ENCODE peak calls at places on chromosomes 16 and 17, in six cellular contexts. One of them, this sample, is unnamed.

GRCh38 chr16:2507052-2507678 is 6.6 kb upstream of the ATP6V0C start:
- DNase-seq in GM12864: no peak
- DNase-seq in cardiac muscle cell: no peak
- DNase-seq in cardiac fibroblast: no peak
- DNase-seq in transverse colon: peak
- DNase-seq in GM23338: peak
- DNase-seq in this sample: no peak

GRCh38 chr16:11374255-11374654 is 29.0 kb downstream of the RMI2 start:
- DNase-seq in GM23338: no peak
- DNase-seq in cardiac muscle cell: no peak
- DNase-seq in GM12864: no peak
- DNase-seq in transverse colon: no peak
- DNase-seq in cardiac fibroblast: no peak
- DNase-seq in this sample: no peak

GRCh38 chr17:21680366-21680765 is 12.0 kb upstream of the KCNJ18 start:
- DNase-seq in cardiac muscle cell: no peak
- DNase-seq in GM23338: no peak
- DNase-seq in transverse colon: no peak
- DNase-seq in cardiac fibroblast: no peak
- DNase-seq in GM12864: no peak
- DNase-seq in this sample: peak

GRCh38 chr17:7610641-7611040 is 4.1 kb downstream of the FXR2 start:
- DNase-seq in GM23338: no peak
- DNase-seq in transverse colon: no peak
- DNase-seq in GM12864: no peak
- DNase-seq in cardiac fibroblast: no peak
- DNase-seq in cardiac muscle cell: no peak
- DNase-seq in this sample: no peak

GRCh38 chr17:19022128-19022527 is 17.6 kb upstream of the FAM83G start:
- DNase-seq in transverse colon: no peak
- DNase-seq in GM12864: no peak
- DNase-seq in GM23338: no peak
- DNase-seq in cardiac fibroblast: no peak
- DNase-seq in cardiac muscle cell: no peak
- DNase-seq in this sample: no peak

GRCh38 chr17:48153711-48154642 is 46.4 kb downstream of the SNX11 start:
- DNase-seq in GM12864: no peak
- DNase-seq in cardiac muscle cell: peak
- DNase-seq in transverse colon: peak
- DNase-seq in cardiac fibroblast: peak
- DNase-seq in GM23338: peak
- DNase-seq in this sample: no peak

GRCh38 chr17:6753006-6753445 is 2.8 kb upstream of the XAF1 start:
- DNase-seq in cardiac muscle cell: no peak
- DNase-seq in cardiac fibroblast: peak
- DNase-seq in GM12864: no peak
- DNase-seq in transverse colon: peak
- DNase-seq in GM23338: peak
- DNase-seq in this sample: peak

GRCh38 chr16:11024333-11025053 is 80.1 kb downstream of the CLEC16A start:
- DNase-seq in GM23338: no peak
- DNase-seq in transverse colon: no peak
- DNase-seq in cardiac fibroblast: no peak
- DNase-seq in cardiac muscle cell: no peak
- DNase-seq in GM12864: no peak
- DNase-seq in this sample: no peak

GRCh38 chr16:57866529-57866918 is 64.2 kb upstream of the KIFC3 start:
- DNase-seq in cardiac muscle cell: no peak
- DNase-seq in GM12864: no peak
- DNase-seq in GM23338: no peak
- DNase-seq in cardiac fibroblast: no peak
- DNase-seq in transverse colon: no peak
- DNase-seq in this sample: peak

GRCh38 chr17:65554568-65555223 is 6.8 kb downstream of the AXIN2 start:
- DNase-seq in cardiac fibroblast: no peak
- DNase-seq in cardiac muscle cell: peak
- DNase-seq in GM23338: no peak
- DNase-seq in GM12864: no peak
- DNase-seq in transverse colon: peak
- DNase-seq in this sample: no peak

GRCh38 chr16:66542396-66542795 is 7.5 kb downstream of the TK2 start:
- DNase-seq in cardiac muscle cell: no peak
- DNase-seq in GM12864: no peak
- DNase-seq in GM23338: no peak
- DNase-seq in transverse colon: no peak
- DNase-seq in cardiac fibroblast: no peak
- DNase-seq in this sample: no peak

GRCh38 chr16:50305441-50306061 is 39.2 kb downstream of the ADCY7 start:
- DNase-seq in cardiac muscle cell: no peak
- DNase-seq in cardiac fibroblast: no peak
- DNase-seq in GM12864: no peak
- DNase-seq in GM23338: no peak
- DNase-seq in transverse colon: no peak
- DNase-seq in this sample: peak

GRCh38 chr17:20941872-20942271 is 100.9 kb downstream of the USP22 start:
- DNase-seq in GM23338: no peak
- DNase-seq in cardiac fibroblast: no peak
- DNase-seq in GM12864: no peak
- DNase-seq in cardiac muscle cell: no peak
- DNase-seq in transverse colon: no peak
- DNase-seq in this sample: no peak

GRCh38 chr17:73802871-73803270 is 158.6 kb upstream of the SDK2 start:
- DNase-seq in transverse colon: no peak
- DNase-seq in GM12864: no peak
- DNase-seq in cardiac fibroblast: no peak
- DNase-seq in GM23338: no peak
- DNase-seq in cardiac muscle cell: no peak
- DNase-seq in this sample: no peak

GRCh38 chr17:55120651-55121050 is 144.1 kb upstream of the HLF start:
- DNase-seq in GM23338: no peak
- DNase-seq in transverse colon: no peak
- DNase-seq in cardiac muscle cell: no peak
- DNase-seq in cardiac fibroblast: no peak
- DNase-seq in GM12864: no peak
- DNase-seq in this sample: no peak

GRCh38 chr17:16258916-16259315 is 41.9 kb downstream of the PIGL start:
- DNase-seq in transverse colon: no peak
- DNase-seq in GM23338: no peak
- DNase-seq in GM12864: no peak
- DNase-seq in cardiac fibroblast: peak
- DNase-seq in cardiac muscle cell: no peak
- DNase-seq in this sample: no peak

GRCh38 chr17:13024033-13024432 is 6.2 kb upstream of the ELAC2 start:
- DNase-seq in cardiac fibroblast: no peak
- DNase-seq in GM12864: no peak
- DNase-seq in GM23338: no peak
- DNase-seq in transverse colon: no peak
- DNase-seq in cardiac muscle cell: no peak
- DNase-seq in this sample: no peak

GRCh38 chr17:62966426-62967110 is 533 bp downstream of the TANC2 start:
- DNase-seq in transverse colon: peak
- DNase-seq in cardiac fibroblast: peak
- DNase-seq in GM23338: peak
- DNase-seq in GM12864: no peak
- DNase-seq in cardiac muscle cell: peak
- DNase-seq in this sample: no peak

GRCh38 chr17:802481-802880 is 20.3 kb downstream of the MRM3 start:
- DNase-seq in transverse colon: no peak
- DNase-seq in GM12864: no peak
- DNase-seq in cardiac muscle cell: no peak
- DNase-seq in cardiac fibroblast: no peak
- DNase-seq in GM23338: no peak
- DNase-seq in this sample: no peak

GRCh38 chr16:24535827-24536226 is 3.5 kb upstream of the RBBP6 start:
- DNase-seq in cardiac muscle cell: no peak
- DNase-seq in cardiac fibroblast: no peak
- DNase-seq in GM12864: no peak
- DNase-seq in GM23338: no peak
- DNase-seq in transverse colon: no peak
- DNase-seq in this sample: no peak

GRCh38 chr16:64180136-64180900 is 941.5 kb downstream of the CDH11 start:
- DNase-seq in cardiac fibroblast: no peak
- DNase-seq in GM23338: no peak
- DNase-seq in transverse colon: no peak
- DNase-seq in GM12864: no peak
- DNase-seq in cardiac muscle cell: no peak
- DNase-seq in this sample: no peak

GRCh38 chr16:82340531-82340930 is 170.5 kb upstream of the MPHOSPH6 start:
- DNase-seq in cardiac muscle cell: no peak
- DNase-seq in GM23338: no peak
- DNase-seq in transverse colon: no peak
- DNase-seq in GM12864: no peak
- DNase-seq in cardiac fibroblast: no peak
- DNase-seq in this sample: no peak

GRCh38 chr17:72118588-72119279 is 2.1 kb upstream of the SOX9 start:
- DNase-seq in cardiac muscle cell: peak
- DNase-seq in transverse colon: peak
- DNase-seq in GM23338: peak
- DNase-seq in GM12864: no peak
- DNase-seq in cardiac fibroblast: peak
- DNase-seq in this sample: no peak

GRCh38 chr16:51376080-51376479 is 225.0 kb upstream of the SALL1 start:
- DNase-seq in GM23338: no peak
- DNase-seq in cardiac muscle cell: no peak
- DNase-seq in GM12864: no peak
- DNase-seq in cardiac fibroblast: no peak
- DNase-seq in transverse colon: no peak
- DNase-seq in this sample: no peak

GRCh38 chr17:64225410-64225809 is 37.6 kb downstream of the TEX2 start:
- DNase-seq in transverse colon: no peak
- DNase-seq in cardiac fibroblast: no peak
- DNase-seq in GM23338: no peak
- DNase-seq in cardiac muscle cell: no peak
- DNase-seq in GM12864: no peak
- DNase-seq in this sample: no peak

GRCh38 chr17:50986989-50987660 is 121.0 kb upstream of the TOB1 start:
- DNase-seq in cardiac fibroblast: peak
- DNase-seq in transverse colon: no peak
- DNase-seq in GM12864: no peak
- DNase-seq in GM23338: no peak
- DNase-seq in cardiac muscle cell: no peak
- DNase-seq in this sample: no peak

GRCh38 chr17:17837966-17838962 is 1.5 kb upstream of the SREBF1 start:
- DNase-seq in GM23338: peak
- DNase-seq in transverse colon: peak
- DNase-seq in cardiac fibroblast: peak
- DNase-seq in GM12864: no peak
- DNase-seq in cardiac muscle cell: no peak
- DNase-seq in this sample: no peak

GRCh38 chr17:53142890-53143289 is 679.8 kb upstream of the KIF2B start:
- DNase-seq in transverse colon: no peak
- DNase-seq in cardiac fibroblast: no peak
- DNase-seq in GM23338: peak
- DNase-seq in cardiac muscle cell: peak
- DNase-seq in GM12864: no peak
- DNase-seq in this sample: no peak

GRCh38 chr17:68054296-68054900 is 18.9 kb downstream of the KPNA2 start:
- DNase-seq in cardiac fibroblast: peak
- DNase-seq in transverse colon: no peak
- DNase-seq in cardiac muscle cell: no peak
- DNase-seq in GM12864: no peak
- DNase-seq in GM23338: no peak
- DNase-seq in this sample: no peak

GRCh38 chr17:17700251-17700969 is 19.2 kb downstream of the RAI1 start:
- DNase-seq in GM23338: peak
- DNase-seq in GM12864: no peak
- DNase-seq in transverse colon: peak
- DNase-seq in cardiac muscle cell: peak
- DNase-seq in cardiac fibroblast: no peak
- DNase-seq in this sample: no peak

GRCh38 chr17:57622886-57623433 is 122.1 kb downstream of the CCDC182 start:
- DNase-seq in GM12864: peak
- DNase-seq in transverse colon: no peak
- DNase-seq in cardiac muscle cell: peak
- DNase-seq in cardiac fibroblast: peak
- DNase-seq in GM23338: no peak
- DNase-seq in this sample: no peak

GRCh38 chr16:47311738-47312505 is 148.9 kb downstream of the ITFG1 start:
- DNase-seq in cardiac muscle cell: no peak
- DNase-seq in GM23338: peak
- DNase-seq in cardiac fibroblast: peak
- DNase-seq in GM12864: no peak
- DNase-seq in transverse colon: no peak
- DNase-seq in this sample: no peak
- H3K4me3 ChIP-seq in cardiac muscle cell: no peak
- H3K4me3 ChIP-seq in GM23338: no peak
- H3K4me3 ChIP-seq in cardiac fibroblast: no peak
- H3K4me3 ChIP-seq in GM12864: no peak
- H3K4me3 ChIP-seq in transverse colon: no peak
- H3K4me3 ChIP-seq in this sample: no peak

GRCh38 chr17:49616546-49617205 is 41.0 kb downstream of the NXPH3 start:
- DNase-seq in transverse colon: peak
- DNase-seq in cardiac fibroblast: peak
- DNase-seq in GM23338: no peak
- DNase-seq in cardiac muscle cell: no peak
- DNase-seq in GM12864: no peak
- DNase-seq in this sample: peak
- H3K4me3 ChIP-seq in transverse colon: no peak
- H3K4me3 ChIP-seq in cardiac fibroblast: no peak
- H3K4me3 ChIP-seq in GM23338: no peak
- H3K4me3 ChIP-seq in cardiac muscle cell: no peak
- H3K4me3 ChIP-seq in GM12864: no peak
- H3K4me3 ChIP-seq in this sample: peak

GRCh38 chr17:35765086-35765710 is 4.5 kb downstream of the C17orf50 start:
- DNase-seq in transverse colon: no peak
- DNase-seq in GM12864: no peak
- DNase-seq in GM23338: no peak
- DNase-seq in cardiac muscle cell: no peak
- DNase-seq in cardiac fibroblast: no peak
- DNase-seq in this sample: no peak
- H3K4me3 ChIP-seq in transverse colon: no peak
- H3K4me3 ChIP-seq in GM12864: no peak
- H3K4me3 ChIP-seq in GM23338: peak
- H3K4me3 ChIP-seq in cardiac muscle cell: no peak
- H3K4me3 ChIP-seq in cardiac fibroblast: no peak
- H3K4me3 ChIP-seq in this sample: no peak

GRCh38 chr17:28737770-28738679 is 5.8 kb upstream of the TRAF4 start:
- DNase-seq in cardiac fibroblast: no peak
- DNase-seq in transverse colon: peak
- DNase-seq in GM12864: peak
- DNase-seq in cardiac muscle cell: no peak
- DNase-seq in GM23338: no peak
- DNase-seq in this sample: no peak
- H3K4me3 ChIP-seq in cardiac fibroblast: no peak
- H3K4me3 ChIP-seq in transverse colon: no peak
- H3K4me3 ChIP-seq in GM12864: peak
- H3K4me3 ChIP-seq in cardiac muscle cell: no peak
- H3K4me3 ChIP-seq in GM23338: no peak
- H3K4me3 ChIP-seq in this sample: no peak

This sample was measured in coronary artery.